ENCODE peak calls at places on chromosomes 2 and 18, in seven cellular contexts. Q is brain microvascular endothelial cell, G is stromal cell of bone marrow, H is left ventricle myocardium inferior, K is fibroblast of the conjunctiva, Y is RCC 7860, F is ascending aorta. W is an unnamed sample.

GRCh38 chr2:12087671-12088380 is 341.4 kb downstream of the LPIN1 start:
- DNase-seq in Y (peak; percentile 16), Q (no peak), G (no peak), F (no peak), H (no peak), K (no peak), W (no peak)

GRCh38 chr2:174902491-174903242 is 102.5 kb downstream of the CHN1 start:
- DNase-seq in Y (no peak), Q (peak; percentile 6), K (no peak), F (no peak), G (no peak), H (no peak), W (no peak)

GRCh38 chr2:32289165-32290054 is 11.7 kb downstream of the YIPF4 start:
- DNase-seq in F (no peak), Y (no peak), K (peak; percentile 55), Q (no peak), H (no peak), G (peak; percentile 62), W (peak; percentile 15)

GRCh38 chr2:142065156-142065555 is 65.7 kb downstream of the LRP1B start:
- DNase-seq in F (no peak), K (no peak), H (no peak), G (no peak), Q (no peak), Y (no peak), W (no peak)

GRCh38 chr2:6771539-6772365 is 94.0 kb downstream of the CMPK2 start:
- DNase-seq in F (no peak), Q (no peak), G (no peak), Y (no peak), H (no peak), K (no peak), W (no peak)

GRCh38 chr18:24031916-24032315 is 17.4 kb downstream of the TTC39C start:
- DNase-seq in Y (no peak), G (no peak), F (no peak), Q (no peak), H (no peak), K (no peak), W (no peak)

GRCh38 chr2:37625156-37625555 is 46.3 kb downstream of the CDC42EP3 start:
- DNase-seq in H (no peak), K (no peak), G (peak; percentile 48), Y (peak; percentile 67), F (no peak), Q (peak; percentile 68), W (peak; percentile 66)

GRCh38 chr2:191051825-191052778 is 38.1 kb upstream of the STAT1 start:
- DNase-seq in H (no peak), F (no peak), Q (peak; percentile 60), Y (peak; percentile 66), G (peak; percentile 54), K (no peak), W (peak; percentile 59)

GRCh38 chr2:200309296-200309846 is 2.9 kb downstream of the SPATS2L start:
- DNase-seq in H (no peak), F (no peak), Y (no peak), K (no peak), Q (no peak), G (no peak), W (no peak)

GRCh38 chr18:31156831-31157763 is 5.6 kb downstream of the DSC1 start:
- DNase-seq in K (no peak), H (no peak), Y (no peak), G (no peak), Q (no peak), F (no peak), W (no peak)

GRCh38 chr2:231093956-231094355 is 30.9 kb downstream of the HTR2B start:
- DNase-seq in K (no peak), Y (no peak), H (no peak), F (no peak), Q (no peak), G (no peak), W (no peak)

GRCh38 chr18:45357681-45358470 is 257.4 kb upstream of the SLC14A2 start:
- DNase-seq in K (no peak), F (no peak), Q (no peak), Y (peak; percentile 19), H (no peak), G (peak; percentile 49), W (peak; percentile 16)

GRCh38 chr2:31297751-31298150 is 63.8 kb downstream of the EHD3 start:
- DNase-seq in Q (peak; percentile 47), Y (peak; percentile 88), G (no peak), K (no peak), F (no peak), H (no peak), W (no peak)

GRCh38 chr2:217948341-217948791 is 54.4 kb downstream of the TNS1 start:
- DNase-seq in H (no peak), G (no peak), Q (no peak), Y (no peak), F (peak; percentile 44), K (no peak), W (no peak)

GRCh38 chr2:33589444-33589843 is 9.7 kb downstream of the FAM98A start:
- DNase-seq in Q (no peak), K (peak; percentile 28), H (no peak), G (no peak), F (no peak), Y (no peak), W (no peak)

GRCh38 chr2:208101716-208102631 is 22.4 kb downstream of the CRYGD start:
- DNase-seq in Q (peak; percentile 12), H (no peak), G (peak; percentile 13), Y (no peak), K (peak; percentile 23), F (no peak), W (peak; percentile 16)

GRCh38 chr2:129936334-129936934 is 43.0 kb upstream of the RAB6C start:
- DNase-seq in K (no peak), Q (no peak), H (no peak), F (no peak), Y (peak; percentile 18), G (no peak), W (no peak)

GRCh38 chr18:80023173-80023572 is 11.1 kb upstream of the RBFA start:
- DNase-seq in Y (no peak), F (no peak), H (no peak), K (no peak), G (no peak), Q (no peak), W (no peak)

GRCh38 chr2:96159084-96159830 is 14.0 kb upstream of the DUSP2 start:
- DNase-seq in G (no peak), F (no peak), Y (no peak), H (no peak), K (no peak), Q (no peak), W (no peak)

GRCh38 chr2:113711857-113712256 is 44.6 kb downstream of the SLC35F5 start:
- DNase-seq in Q (no peak), K (no peak), F (no peak), Y (peak; percentile 12), H (no peak), G (no peak), W (no peak)

GRCh38 chr2:241615522-241616052 is 21.4 kb downstream of the THAP4 start:
- DNase-seq in K (no peak), F (no peak), Q (no peak), G (no peak), H (no peak), Y (no peak), W (no peak)

GRCh38 chr18:6714027-6714426 is 15.5 kb upstream of the ARHGAP28 start:
- DNase-seq in K (no peak), F (no peak), G (no peak), H (no peak), Y (peak; percentile 67), Q (no peak), W (no peak)